ENCODE peak calls at places on chromosomes 6 and 20, in five cellular contexts. I is prostate gland, D is heart right ventricle, S is cardiac fibroblast, L is PC-9. M is an unnamed sample.

GRCh38 chr6:6806793-6807518 is 218.4 kb downstream of the LY86 start:
- DNase-seq in I (no peak), L (no peak), D (peak), S (peak), M (peak)

GRCh38 chr6:168950500-168951223 is 303.0 kb downstream of the THBS2 start:
- DNase-seq in L (no peak), D (no peak), I (no peak), S (no peak), M (no peak)

GRCh38 chr6:129844118-129844891 is 16.8 kb downstream of the TMEM244 start:
- DNase-seq in D (no peak), I (no peak), S (peak), L (peak), M (no peak)

GRCh38 chr6:124373386-124373785 is 569.7 kb downstream of the NKAIN2 start:
- DNase-seq in I (no peak), D (no peak), S (no peak), L (no peak), M (no peak)

GRCh38 chr6:129651291-129651691 is 58.7 kb downstream of the ARHGAP18 start:
- DNase-seq in L (peak), I (no peak), D (no peak), S (no peak), M (no peak)

GRCh38 chr6:125083684-125083990 is 69.9 kb upstream of the TPD52L1 start:
- DNase-seq in L (no peak), I (no peak), S (no peak), D (no peak), M (no peak)

GRCh38 chr6:56475736-56476457 is 166.8 kb downstream of the DST start:
- DNase-seq in D (no peak), I (no peak), L (no peak), S (peak), M (no peak)

GRCh38 chr20:63738687-63739128 is 868 bp upstream of the SLC2A4RG start:
- DNase-seq in I (peak), L (no peak), D (peak), S (peak), M (peak)

GRCh38 chr6:145731432-145731831 is 3.9 kb downstream of the EPM2A start:
- DNase-seq in I (no peak), L (no peak), S (peak), D (no peak), M (no peak)

GRCh38 chr6:52506502-52506875 is 70.4 kb downstream of the TRAM2 start:
- DNase-seq in S (no peak), D (no peak), L (no peak), I (no peak), M (no peak)

GRCh38 chr6:14612016-14612415 is 494.4 kb downstream of the CD83 start:
- DNase-seq in I (no peak), L (no peak), D (no peak), S (peak), M (no peak)
- H3K4me3 ChIP-seq in I (no peak), L (no peak), D (no peak), S (no peak), M (no peak)

GRCh38 chr20:32437391-32438074 is 79.4 kb downstream of the ASXL1 start:
- DNase-seq in I (no peak), S (no peak), L (no peak), D (no peak), M (no peak)

GRCh38 chr20:32438331-32438858 is 80.3 kb downstream of the ASXL1 start:
- DNase-seq in L (no peak), S (no peak), D (no peak), I (no peak), M (no peak)

GRCh38 chr20:32440069-32440757 is 82.1 kb downstream of the ASXL1 start:
- DNase-seq in D (no peak), I (no peak), S (no peak), L (no peak), M (no peak)

GRCh38 chr20:32440758-32441078 is 82.6 kb downstream of the ASXL1 start:
- DNase-seq in L (no peak), S (no peak), I (no peak), D (no peak), M (no peak)

GRCh38 chr20:32439132-32439829 is 81.2 kb downstream of the ASXL1 start:
- DNase-seq in D (no peak), S (peak), I (no peak), L (no peak), M (no peak)
- TF ChIP-seq CTCF in D (no peak), S (peak), I (no peak), L (no peak), M (no peak)

GRCh38 chr6:75206338-75207210 is 721 bp upstream of the COL12A1 start:
- DNase-seq in L (no peak), S (peak), I (no peak), D (peak), M (no peak)

GRCh38 chr6:75210885-75211739 is 5.3 kb upstream of the COL12A1 start:
- DNase-seq in S (peak), I (peak), D (no peak), L (peak), M (no peak)

GRCh38 chr6:75209432-75209723 is 3.5 kb upstream of the COL12A1 start:
- DNase-seq in D (no peak), I (no peak), L (no peak), S (no peak), M (no peak)

GRCh38 chr6:75207211-75207984 is 1.5 kb upstream of the COL12A1 start:
- DNase-seq in I (no peak), S (peak), D (peak), L (no peak), M (no peak)

GRCh38 chr6:75208564-75209431 is 2.9 kb upstream of the COL12A1 start:
- DNase-seq in S (peak), L (peak), I (peak), D (peak), M (peak)
- H3K4me3 ChIP-seq in S (no peak), L (no peak), I (no peak), D (peak), M (no peak)

DNA sequence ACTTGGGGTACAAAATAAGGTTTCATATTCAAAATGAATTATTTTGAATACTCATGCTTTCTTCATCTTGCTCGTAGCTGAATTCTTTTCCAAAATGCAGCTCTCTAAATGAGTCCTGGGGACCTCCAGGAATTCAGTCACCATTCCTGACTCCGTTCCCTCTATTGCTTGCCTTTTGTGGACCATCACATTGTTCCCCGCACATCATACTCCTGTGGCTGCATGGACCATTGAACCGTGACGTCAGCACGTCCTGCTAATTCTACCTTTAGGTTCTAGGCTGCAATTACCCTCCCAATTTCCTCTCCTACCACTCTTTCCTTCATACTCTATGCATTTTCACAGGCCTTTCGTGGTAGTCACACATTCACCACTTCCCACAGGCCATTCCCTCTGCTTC is 173.1 kb upstream of the ID4 start:
- DNase-seq in L (no peak), S (no peak), I (no peak), D (no peak), M (no peak)
- TF ChIP-seq CTCF in L (no peak), S (no peak), I (no peak), D (no peak), M (no peak)

DNA sequence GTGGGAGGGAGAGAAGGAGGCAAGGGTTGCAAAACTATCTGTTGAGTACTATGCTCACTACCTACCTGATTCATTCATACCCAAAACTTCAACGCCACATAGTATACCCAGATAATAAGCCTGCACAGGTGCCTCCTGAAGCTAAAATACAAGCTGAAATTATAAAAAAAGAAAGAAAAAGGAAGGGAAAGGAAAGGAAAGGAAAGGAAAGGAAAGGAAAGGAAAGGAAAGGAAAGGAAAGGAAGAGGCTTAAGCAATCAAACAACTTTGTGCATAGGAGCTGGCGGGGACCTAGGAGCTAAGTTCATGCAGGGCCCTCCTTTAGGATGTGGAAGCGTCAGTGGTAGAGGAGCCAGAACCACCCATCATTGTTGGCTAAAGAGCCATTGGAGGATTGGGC is 108.9 kb upstream of the SYNDIG1 start:
- DNase-seq in L (no peak), D (no peak), I (no peak), S (no peak), M (no peak)
- H3K4me3 ChIP-seq in L (no peak), D (no peak), I (no peak), S (no peak), M (no peak)